ENCODE peak calls at places on chromosomes 4 and X, in five cellular contexts. X is IMR-90, A is K562, M is GM12878, E is HepG2. P is an unnamed sample.

GRCh38 chrX:7109838-7110793 is 37.4 kb upstream of the STS start:
- DNase-seq in X (no peak), A (no peak), E (no peak), M (peak; percentile 68), P (peak; percentile 20)

GRCh38 chrX:72141372-72142004 is 9.8 kb upstream of the RTL5 start:
- DNase-seq in M (no peak), A (no peak), X (no peak), E (no peak), P (no peak)

GRCh38 chrX:110171442-110171841 is 146.4 kb downstream of the AMMECR1 start:
- DNase-seq in E (no peak), A (no peak), M (no peak), X (peak; percentile 19), P (no peak)

GRCh38 chr4:75831856-75832405 is 70.3 kb downstream of the PPEF2 start:
- DNase-seq in E (no peak), M (no peak), X (no peak), A (no peak), P (no peak)

GRCh38 chr4:5972571-5972970 is 45.7 kb downstream of the C4orf50 start:
- DNase-seq in A (no peak), M (no peak), E (no peak), X (no peak), P (no peak)

GRCh38 chr4:105240037-105240436 is 93.4 kb downstream of the TET2 start:
- DNase-seq in E (no peak), M (no peak), X (no peak), A (no peak), P (no peak)

GRCh38 chrX:16838202-16839066 is 31.7 kb downstream of the RBBP7 start:
- DNase-seq in M (no peak), A (no peak), X (peak; percentile 80), E (no peak), P (no peak)

GRCh38 chr4:40685300-40685699 is 55.6 kb upstream of the RBM47 start:
- DNase-seq in E (peak; percentile 26), M (no peak), A (no peak), X (peak; percentile 73), P (no peak)

GRCh38 chr4:72557021-72557420 is 12.0 kb downstream of the ADAMTS3 start:
- DNase-seq in E (no peak), M (no peak), X (no peak), A (no peak), P (no peak)

GRCh38 chr4:37467824-37468223 is 218.4 kb downstream of the RELL1 start:
- DNase-seq in A (no peak), M (no peak), X (no peak), E (no peak), P (no peak)

GRCh38 chrX:125005863-125006262 is 313.8 kb upstream of the TEX13C start:
- DNase-seq in X (no peak), M (no peak), A (no peak), E (no peak), P (no peak)

GRCh38 chrX:16931855-16932254 is 14.6 kb upstream of the REPS2 start:
- DNase-seq in E (no peak), M (no peak), X (no peak), A (no peak), P (no peak)

GRCh38 chr4:39410415-39410814 is 3.7 kb downstream of the KLB start:
- DNase-seq in E (no peak), A (no peak), X (no peak), M (no peak), P (no peak)

GRCh38 chrX:47191331-47191730 is 2.3 kb upstream of the UBA1 start:
- DNase-seq in E (no peak), M (no peak), A (no peak), X (no peak), P (no peak)

GRCh38 chr4:79964715-79965345 is 108.2 kb downstream of the ANTXR2 start:
- DNase-seq in E (no peak), X (no peak), M (no peak), A (no peak), P (no peak)

GRCh38 chrX:118459494-118459893 is 36.1 kb upstream of the DOCK11 start:
- DNase-seq in A (peak; percentile 44), X (peak; percentile 47), M (peak; percentile 2), E (peak; percentile 23), P (peak; percentile 43)

GRCh38 chr4:182878633-182879495 is 38.3 kb downstream of the DCTD start:
- DNase-seq in A (no peak), X (no peak), E (peak; percentile 15), M (no peak), P (peak; percentile 41)

GRCh38 chr4:75213480-75213879 is 280.6 kb downstream of the PARM1 start:
- DNase-seq in A (no peak), M (no peak), E (no peak), X (no peak), P (no peak)

GRCh38 chrX:46165411-46165810 is 379.8 kb downstream of the ZNF674 start:
- DNase-seq in X (peak; percentile 16), E (no peak), A (no peak), M (no peak), P (no peak)

GRCh38 chr4:182908124-182908523 is 9.1 kb downstream of the DCTD start:
- DNase-seq in X (no peak), E (no peak), A (no peak), M (no peak), P (no peak)

GRCh38 chr4:172018358-172018757 is 205.2 kb downstream of the GALNTL6 start:
- DNase-seq in X (no peak), M (no peak), A (no peak), E (no peak), P (no peak)

GRCh38 chr4:109375778-109376414 is 57.7 kb upstream of the SEC24B start:
- DNase-seq in E (no peak), M (no peak), X (no peak), A (no peak), P (no peak)

GRCh38 chr4:152921284-152921683 is 14.8 kb upstream of the FHDC1 start:
- DNase-seq in A (no peak), X (no peak), E (no peak), M (no peak), P (no peak)

GRCh38 chrX:119236599-119237525 is 777 bp downstream of the PGRMC1 start:
- DNase-seq in A (peak; percentile 44), E (no peak), X (peak; percentile 74), M (no peak), P (peak; percentile 59)

GRCh38 chrX:2320580-2321327 is 180.0 kb downstream of the DHRSX start:
- DNase-seq in X (peak; percentile 77), M (no peak), A (no peak), E (peak; percentile 97), P (peak; percentile 37)

GRCh38 chr4:78747328-78747946 is 28.7 kb upstream of the BMP2K start:
- DNase-seq in A (no peak), M (no peak), E (no peak), X (peak; percentile 92), P (no peak)

GRCh38 chr4:78748361-78748760 is 27.8 kb upstream of the BMP2K start:
- DNase-seq in X (peak; percentile 58), E (no peak), M (no peak), A (no peak), P (no peak)

GRCh38 chr4:78753091-78753490 is 23.1 kb upstream of the BMP2K start:
- DNase-seq in X (no peak), A (no peak), E (no peak), M (peak; percentile 71), P (no peak)

GRCh38 chr4:78749258-78749971 is 26.7 kb upstream of the BMP2K start:
- DNase-seq in X (no peak), A (no peak), E (no peak), M (peak; percentile 71), P (no peak)

GRCh38 chr4:78749972-78750727 is 26.0 kb upstream of the BMP2K start:
- DNase-seq in A (no peak), X (no peak), E (no peak), M (peak; percentile 97), P (no peak)
- TF ChIP-seq MXI1 in A (no peak), X (no peak), E (no peak), M (no peak), P (no peak)

GRCh38 chr4:71537551-71538065 is 198.8 kb downstream of the SLC4A4 start:
- DNase-seq in X (no peak), A (no peak), E (no peak), M (no peak), P (no peak)

GRCh38 chr4:71541541-71541940 is 202.7 kb downstream of the SLC4A4 start:
- DNase-seq in A (no peak), X (no peak), E (no peak), M (no peak), P (no peak)

GRCh38 chr4:71540749-71541269 is 202.0 kb downstream of the SLC4A4 start:
- DNase-seq in X (no peak), A (no peak), E (no peak), M (no peak), P (no peak)

DNA sequence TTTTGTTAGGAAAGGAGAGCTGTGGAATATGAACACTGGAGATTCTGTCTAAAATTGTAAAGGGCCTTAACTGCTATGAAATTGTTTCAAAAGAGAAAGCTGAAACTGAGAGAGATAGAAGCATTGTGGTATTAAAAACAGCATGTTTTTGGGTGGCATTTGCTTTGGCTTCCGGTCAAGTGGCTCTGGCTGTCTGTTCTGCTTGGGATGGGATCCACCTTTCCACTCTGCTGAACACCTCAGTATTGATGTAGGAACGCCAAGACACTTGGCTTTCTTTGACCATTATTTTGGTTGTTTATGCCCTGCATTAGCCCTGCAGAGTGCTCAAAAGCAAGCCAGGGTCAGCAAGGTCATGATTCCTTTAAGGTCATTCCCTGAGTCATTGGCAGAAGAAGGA is 199.7 kb downstream of the SLC4A4 start:
- DNase-seq in X (no peak), E (no peak), A (no peak), M (no peak), P (no peak)
- TF ChIP-seq MXI1 in X (no peak), E (no peak), A (no peak), M (no peak), P (no peak)

DNA sequence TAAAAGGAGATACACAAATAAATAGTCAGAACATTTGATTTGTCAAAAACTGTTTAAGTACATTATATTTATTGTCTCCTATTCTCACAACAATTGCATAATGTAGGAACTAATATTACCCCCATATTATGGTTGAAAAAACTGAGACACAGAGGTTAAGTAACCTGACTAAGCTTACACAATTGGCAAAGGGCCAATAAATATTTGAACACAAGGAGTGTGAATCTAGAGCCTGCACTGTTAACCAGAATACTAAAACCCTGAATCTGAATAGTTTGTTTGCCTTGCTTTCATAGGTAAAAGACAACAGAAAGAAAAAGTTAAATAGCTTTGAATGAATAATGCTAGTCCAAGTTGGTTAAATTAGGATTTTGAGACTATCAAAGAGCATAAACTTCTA is 55.2 kb downstream of the IL13RA2 start:
- DNase-seq in X (no peak), E (no peak), A (no peak), M (no peak), P (no peak)
- TF ChIP-seq MXI1 in X (no peak), E (no peak), A (no peak), M (no peak), P (no peak)

GRCh38 chr4:187256897-187257296 is 533.2 kb upstream of the FAT1 start:
- DNase-seq in E (no peak), A (no peak), X (no peak), M (no peak), P (no peak)
- TF ChIP-seq MXI1 in E (no peak), A (no peak), X (no peak), M (no peak), P (no peak)

GRCh38 chr4:168645933-168646768 is 149.3 kb downstream of the PALLD start:
- DNase-seq in E (no peak), A (no peak), M (no peak), X (no peak), P (peak; percentile 65)
- TF ChIP-seq MXI1 in E (no peak), A (no peak), M (no peak), X (no peak), P (peak; percentile 67)